ENCODE peak calls at places on chromosome 1, in four cellular contexts. One of them, this sample, is unnamed.

GRCh38 chr1:200240655-200241054 is 169.2 kb downstream of the ZNF281 start:
- DNase-seq in stimulated activated CD8-positive, alpha-beta memory T cell treated with anti-CD3 and anti-CD28 coated beads, Interleukin-2, amount 100 ng/mL, for 1 hour: no peak
- DNase-seq in globus pallidus: no peak
- DNase-seq in AG04450: no peak
- DNase-seq in this sample: no peak

GRCh38 chr1:163275222-163275621 is 46.5 kb upstream of the NUF2 start:
- DNase-seq in stimulated activated CD8-positive, alpha-beta memory T cell treated with anti-CD3 and anti-CD28 coated beads, Interleukin-2, amount 100 ng/mL, for 1 hour: no peak
- DNase-seq in globus pallidus: no peak
- DNase-seq in AG04450: no peak
- DNase-seq in this sample: no peak

GRCh38 chr1:226457307-226457712 is 49.4 kb upstream of the PARP1 start:
- DNase-seq in stimulated activated CD8-positive, alpha-beta memory T cell treated with anti-CD3 and anti-CD28 coated beads, Interleukin-2, amount 100 ng/mL, for 1 hour: no peak
- DNase-seq in globus pallidus: no peak
- DNase-seq in AG04450: no peak
- DNase-seq in this sample: no peak

GRCh38 chr1:201941420-201942128 is 4.8 kb downstream of the LMOD1 start:
- DNase-seq in stimulated activated CD8-positive, alpha-beta memory T cell treated with anti-CD3 and anti-CD28 coated beads, Interleukin-2, amount 100 ng/mL, for 1 hour: no peak
- DNase-seq in globus pallidus: no peak
- DNase-seq in AG04450: no peak
- DNase-seq in this sample: no peak

GRCh38 chr1:62794047-62794446 is 10.1 kb downstream of the ATG4C start:
- DNase-seq in stimulated activated CD8-positive, alpha-beta memory T cell treated with anti-CD3 and anti-CD28 coated beads, Interleukin-2, amount 100 ng/mL, for 1 hour: no peak
- DNase-seq in globus pallidus: no peak
- DNase-seq in AG04450: no peak
- DNase-seq in this sample: no peak

GRCh38 chr1:25472494-25472893 is 41.8 kb downstream of the MACO1 start:
- DNase-seq in stimulated activated CD8-positive, alpha-beta memory T cell treated with anti-CD3 and anti-CD28 coated beads, Interleukin-2, amount 100 ng/mL, for 1 hour: no peak
- DNase-seq in globus pallidus: no peak
- DNase-seq in AG04450: no peak
- DNase-seq in this sample: no peak

GRCh38 chr1:246617768-246618167 is 51.5 kb downstream of the CNST start:
- DNase-seq in stimulated activated CD8-positive, alpha-beta memory T cell treated with anti-CD3 and anti-CD28 coated beads, Interleukin-2, amount 100 ng/mL, for 1 hour: no peak
- DNase-seq in globus pallidus: no peak
- DNase-seq in AG04450: no peak
- DNase-seq in this sample: no peak

GRCh38 chr1:201706109-201706508 is 122.8 kb upstream of the IPO9 start:
- DNase-seq in stimulated activated CD8-positive, alpha-beta memory T cell treated with anti-CD3 and anti-CD28 coated beads, Interleukin-2, amount 100 ng/mL, for 1 hour: no peak
- DNase-seq in globus pallidus: no peak
- DNase-seq in AG04450: no peak
- DNase-seq in this sample: no peak

GRCh38 chr1:74343191-74343590 is 108.0 kb downstream of the TNNI3K start:
- DNase-seq in stimulated activated CD8-positive, alpha-beta memory T cell treated with anti-CD3 and anti-CD28 coated beads, Interleukin-2, amount 100 ng/mL, for 1 hour: no peak
- DNase-seq in globus pallidus: peak
- DNase-seq in AG04450: no peak
- DNase-seq in this sample: no peak

GRCh38 chr1:223143760-223144248 is 756 bp upstream of the TLR5 start:
- DNase-seq in stimulated activated CD8-positive, alpha-beta memory T cell treated with anti-CD3 and anti-CD28 coated beads, Interleukin-2, amount 100 ng/mL, for 1 hour: no peak
- DNase-seq in globus pallidus: peak
- DNase-seq in AG04450: no peak
- DNase-seq in this sample: no peak

GRCh38 chr1:235307158-235308124 is 20.5 kb downstream of the ARID4B start:
- DNase-seq in stimulated activated CD8-positive, alpha-beta memory T cell treated with anti-CD3 and anti-CD28 coated beads, Interleukin-2, amount 100 ng/mL, for 1 hour: no peak
- DNase-seq in globus pallidus: no peak
- DNase-seq in AG04450: no peak
- DNase-seq in this sample: no peak

GRCh38 chr1:204714861-204715511 is 29.4 kb upstream of the LRRN2 start:
- DNase-seq in stimulated activated CD8-positive, alpha-beta memory T cell treated with anti-CD3 and anti-CD28 coated beads, Interleukin-2, amount 100 ng/mL, for 1 hour: no peak
- DNase-seq in globus pallidus: no peak
- DNase-seq in AG04450: no peak
- DNase-seq in this sample: no peak

GRCh38 chr1:151309851-151310323 is 17.3 kb downstream of the PI4KB start:
- DNase-seq in stimulated activated CD8-positive, alpha-beta memory T cell treated with anti-CD3 and anti-CD28 coated beads, Interleukin-2, amount 100 ng/mL, for 1 hour: no peak
- DNase-seq in globus pallidus: no peak
- DNase-seq in AG04450: peak
- DNase-seq in this sample: no peak

GRCh38 chr1:224235819-224236493 is 52.9 kb downstream of the DEGS1 start:
- DNase-seq in stimulated activated CD8-positive, alpha-beta memory T cell treated with anti-CD3 and anti-CD28 coated beads, Interleukin-2, amount 100 ng/mL, for 1 hour: no peak
- DNase-seq in globus pallidus: no peak
- DNase-seq in AG04450: no peak
- DNase-seq in this sample: no peak

GRCh38 chr1:91885331-91885715 is 628 bp downstream of the TGFBR3 start:
- DNase-seq in stimulated activated CD8-positive, alpha-beta memory T cell treated with anti-CD3 and anti-CD28 coated beads, Interleukin-2, amount 100 ng/mL, for 1 hour: no peak
- DNase-seq in globus pallidus: no peak
- DNase-seq in AG04450: no peak
- DNase-seq in this sample: no peak

GRCh38 chr1:84225636-84226035 is 75.9 kb upstream of the SAMD13 start:
- DNase-seq in stimulated activated CD8-positive, alpha-beta memory T cell treated with anti-CD3 and anti-CD28 coated beads, Interleukin-2, amount 100 ng/mL, for 1 hour: no peak
- DNase-seq in globus pallidus: no peak
- DNase-seq in AG04450: no peak
- DNase-seq in this sample: no peak

GRCh38 chr1:2604854-2605753 is 18.5 kb downstream of the PRXL2B start:
- DNase-seq in stimulated activated CD8-positive, alpha-beta memory T cell treated with anti-CD3 and anti-CD28 coated beads, Interleukin-2, amount 100 ng/mL, for 1 hour: no peak
- DNase-seq in globus pallidus: no peak
- DNase-seq in AG04450: no peak
- DNase-seq in this sample: peak

GRCh38 chr1:166233750-166234366 is 67.1 kb upstream of the FAM78B start:
- DNase-seq in stimulated activated CD8-positive, alpha-beta memory T cell treated with anti-CD3 and anti-CD28 coated beads, Interleukin-2, amount 100 ng/mL, for 1 hour: no peak
- DNase-seq in globus pallidus: no peak
- DNase-seq in AG04450: no peak
- DNase-seq in this sample: no peak